ENCODE peak calls at places on chromosomes 4 and X, in nine cellular contexts. X is GM12878, Q is HCT116, T is suprapubic skin, W is GM23338, G is stomach, R is K562, M is SK-N-SH, N is upper lobe of left lung. P is an unnamed sample.

GRCh38 chr4:100362363-100362762 is 155.5 kb downstream of the EMCN start:
- DNase-seq in G (no peak), T (no peak), Q (no peak), M (no peak), X (no peak), N (no peak), W (no peak), R (no peak), P (no peak)

GRCh38 chrX:108584617-108585211 is 145.1 kb downstream of the COL4A5 start:
- DNase-seq in M (peak; percentile 2), W (peak; percentile 55), N (no peak), G (no peak), X (peak; percentile 1), R (peak; percentile 15), Q (peak; percentile 4), T (no peak), P (no peak)

GRCh38 chr4:149291463-149291862 is 524.2 kb downstream of the IQCM start:
- DNase-seq in X (no peak), Q (no peak), M (no peak), T (no peak), R (no peak), G (no peak), N (no peak), W (no peak), P (no peak)

GRCh38 chr4:173357939-173358338 is 12.8 kb upstream of the SAP30 start:
- DNase-seq in W (no peak), T (no peak), M (no peak), X (no peak), N (no peak), R (no peak), Q (no peak), G (no peak), P (no peak)

GRCh38 chrX:20015422-20015821 is 24.6 kb upstream of the BCLAF3 start:
- DNase-seq in N (no peak), M (no peak), R (no peak), X (no peak), T (no peak), Q (no peak), G (no peak), W (no peak), P (no peak)

GRCh38 chr4:106264331-106264728 is 51.7 kb downstream of the TBCK start:
- DNase-seq in R (peak; percentile 11), Q (no peak), T (no peak), M (no peak), N (no peak), G (no peak), X (no peak), W (no peak), P (no peak)

GRCh38 chr4:169650227-169650936 is 30.0 kb downstream of the CLCN3 start:
- DNase-seq in W (no peak), N (no peak), X (no peak), R (no peak), M (no peak), T (no peak), G (no peak), Q (no peak), P (no peak)

GRCh38 chr4:112422644-112423043 is 93.3 kb downstream of the NEUROG2 start:
- DNase-seq in N (no peak), M (no peak), W (no peak), G (no peak), R (no peak), Q (no peak), X (no peak), T (no peak), P (no peak)

GRCh38 chr4:103915224-103915869 is 195.6 kb upstream of the TACR3 start:
- DNase-seq in Q (peak; percentile 19), T (no peak), N (no peak), M (peak; percentile 6), G (no peak), X (peak; percentile 16), W (peak; percentile 44), R (peak; percentile 8), P (no peak)

GRCh38 chrX:66074920-66075879 is 35.3 kb upstream of the VSIG4 start:
- DNase-seq in X (peak; percentile 17), Q (no peak), N (peak; percentile 65), T (no peak), M (no peak), R (no peak), W (no peak), G (no peak), P (peak; percentile 77)

GRCh38 chr4:186500721-186501304 is 54.6 kb downstream of the MTNR1A start:
- DNase-seq in X (no peak), R (peak; percentile 82), M (no peak), G (no peak), T (no peak), N (no peak), Q (no peak), W (peak; percentile 9), P (no peak)

GRCh38 chr4:74623041-74623440 is 171.3 kb downstream of the BTC start:
- DNase-seq in X (no peak), M (peak; percentile 5), G (no peak), W (peak; percentile 69), R (peak; percentile 61), T (no peak), N (peak; percentile 38), Q (peak; percentile 82), P (no peak)

GRCh38 chr4:89992744-89993143 is 98.1 kb downstream of the MMRN1 start:
- DNase-seq in M (no peak), N (no peak), T (no peak), G (no peak), R (no peak), X (no peak), W (no peak), Q (no peak), P (no peak)

GRCh38 chrX:119606508-119607389 is 525 bp upstream of the NKRF start:
- DNase-seq in T (no peak), R (no peak), G (no peak), N (no peak), W (no peak), M (no peak), X (no peak), Q (peak; percentile 79), P (no peak)

GRCh38 chrX:106481341-106481740 is 130.4 kb upstream of the RADX start:
- DNase-seq in X (peak; percentile 15), G (peak; percentile 42), Q (peak; percentile 46), M (peak; percentile 33), R (peak; percentile 37), N (peak; percentile 28), W (peak; percentile 67), T (no peak), P (no peak)

GRCh38 chr4:5162909-5163508 is 111.7 kb downstream of the STK32B start:
- DNase-seq in W (no peak), T (no peak), X (no peak), M (no peak), G (no peak), Q (no peak), N (no peak), R (no peak), P (no peak)

GRCh38 chr4:169268951-169269781 is 1.6 kb downstream of the SH3RF1 start:
- DNase-seq in W (no peak), T (no peak), X (no peak), Q (no peak), N (no peak), R (no peak), M (no peak), G (no peak), P (no peak)

GRCh38 chrX:27918799-27919198 is 62.5 kb downstream of the DCAF8L1 start:
- DNase-seq in X (no peak), R (no peak), N (peak; percentile 23), T (no peak), M (no peak), Q (peak; percentile 7), G (no peak), W (peak; percentile 2), P (no peak)

GRCh38 chr4:94669672-94670664 is 87.8 kb upstream of the BMPR1B start:
- DNase-seq in X (no peak), W (no peak), M (no peak), Q (no peak), R (no peak), G (no peak), N (no peak), T (no peak), P (no peak)
- TF ChIP-seq POLR2AphosphoS5 in X (no peak), W (no peak), M (no peak), Q (no peak), R (no peak), G (no peak), N (no peak), T (no peak), P (no peak)

GRCh38 chr4:153244969-153245368 is 40.7 kb downstream of the TRIM2 start:
- DNase-seq in T (no peak), X (no peak), G (peak; percentile 44), R (no peak), N (no peak), W (no peak), Q (no peak), M (no peak), P (no peak)
- TF ChIP-seq POLR2AphosphoS5 in T (no peak), X (no peak), G (peak; percentile 88), R (no peak), N (no peak), W (no peak), Q (no peak), M (no peak), P (no peak)

GRCh38 chr4:24764305-24764704 is 31.1 kb upstream of the SOD3 start:
- DNase-seq in X (no peak), Q (no peak), M (no peak), N (no peak), G (no peak), T (no peak), R (no peak), W (no peak), P (no peak)

GRCh38 chr4:24768006-24768405 is 27.4 kb upstream of the SOD3 start:
- DNase-seq in N (no peak), X (no peak), R (no peak), T (no peak), G (no peak), W (no peak), M (no peak), Q (no peak), P (no peak)

GRCh38 chr4:24765331-24765990 is 29.9 kb upstream of the SOD3 start:
- DNase-seq in T (no peak), R (no peak), Q (no peak), X (no peak), W (no peak), M (no peak), G (no peak), N (no peak), P (no peak)

GRCh38 chr4:24768604-24769003 is 26.8 kb upstream of the SOD3 start:
- DNase-seq in M (no peak), X (no peak), N (no peak), G (no peak), W (no peak), Q (no peak), R (no peak), T (no peak), P (no peak)

GRCh38 chr4:24763631-24764302 is 31.6 kb upstream of the SOD3 start:
- DNase-seq in G (no peak), R (no peak), X (no peak), Q (no peak), W (no peak), T (no peak), N (peak; percentile 44), M (no peak), P (no peak)
- TF ChIP-seq POLR2AphosphoS5 in G (no peak), R (no peak), X (no peak), Q (no peak), W (no peak), T (no peak), N (no peak), M (no peak), P (no peak)

GRCh38 chr4:10762541-10762940 is 78.0 kb upstream of the CLNK start:
- DNase-seq in M (no peak), X (no peak), N (no peak), G (no peak), T (no peak), R (no peak), Q (no peak), W (peak; percentile 7), P (peak; percentile 65)
- TF ChIP-seq POLR2AphosphoS5 in M (no peak), X (no peak), N (no peak), G (no peak), T (no peak), R (no peak), Q (no peak), W (no peak), P (no peak)

P was measured in sigmoid colon.